ENCODE peak calls at places on chromosome 5, in ten cellular contexts. Y is iris pigment epithelial cell; X is fibroblast of lung; B is spleen; U is NCI-H510A treated with DMSO at 0.1 percent for 48 hours; L is EH; R is CD4-positive, alpha-beta T cell; F is T1000; A is T-helper 9 cell; K is DMS53. O is an unnamed sample.

GRCh38 chr5:110386782-110387181 is 339.7 kb downstream of the TMEM232 start:
- DNase-seq in A (no peak), F (peak; percentile 23), U (no peak), R (no peak), L (peak; percentile 56), X (peak; percentile 4), K (no peak), Y (peak; percentile 49), B (no peak), O (no peak)

GRCh38 chr5:135398855-135399837 is at the start of gene MACROH2A1:
- DNase-seq in X (peak; percentile 85), Y (peak; percentile 85), R (peak; percentile 79), U (peak; percentile 48), A (peak; percentile 73), F (peak; percentile 66), K (peak; percentile 96), L (peak; percentile 85), B (peak; percentile 99), O (peak; percentile 91)

GRCh38 chr5:179435181-179435580 is 89.9 kb upstream of the ADAMTS2 start:
- DNase-seq in U (no peak), A (no peak), K (no peak), X (no peak), R (no peak), Y (no peak), F (no peak), L (no peak), B (no peak), O (no peak)

GRCh38 chr5:125847561-125847960 is 575.6 kb upstream of the GRAMD2B start:
- DNase-seq in Y (no peak), X (no peak), K (peak; percentile 7), F (no peak), B (no peak), U (no peak), A (no peak), R (no peak), L (no peak), O (no peak)

GRCh38 chr5:120017523-120017922 is 388.2 kb downstream of the FAM170A start:
- DNase-seq in K (no peak), X (peak; percentile 38), B (no peak), R (no peak), F (no peak), A (no peak), Y (peak; percentile 46), U (no peak), L (peak; percentile 55), O (no peak)

GRCh38 chr5:14351845-14352712 is 208.9 kb downstream of the TRIO start:
- DNase-seq in R (peak; percentile 48), A (peak; percentile 35), L (peak; percentile 75), K (peak; percentile 83), Y (peak; percentile 65), F (no peak), B (peak; percentile 92), U (peak; percentile 89), X (peak; percentile 69), O (no peak)

GRCh38 chr5:31133488-31133887 is 60.0 kb upstream of the CDH6 start:
- DNase-seq in K (peak; percentile 44), Y (peak; percentile 88), B (no peak), X (no peak), L (peak; percentile 66), A (no peak), R (no peak), F (no peak), U (no peak), O (no peak)

GRCh38 chr5:90161399-90161798 is 248.2 kb downstream of the CETN3 start:
- DNase-seq in X (peak; percentile 41), R (no peak), L (peak; percentile 14), A (no peak), F (no peak), U (no peak), B (peak; percentile 78), K (peak; percentile 50), Y (peak; percentile 82), O (no peak)

GRCh38 chr5:139950436-139950835 is 92.7 kb downstream of the NRG2 start:
- DNase-seq in A (no peak), L (no peak), B (no peak), K (no peak), U (no peak), X (no peak), R (no peak), Y (no peak), F (no peak), O (no peak)